ENCODE peak calls at places on chromosomes 1 and 21, in eight cellular contexts. P, A, N, U, D, X, H and I are unnamed samples.
A peak's percentile ranks its signal among the peaks of the same experiment; 100 is the strongest.

GRCh38 chr1:43622471-43622870 is 27.5 kb upstream of the KDM4A start:
- DNase-seq in P (no peak), H (no peak), X (peak; percentile 47), N (no peak), U (no peak), A (no peak), D (no peak), I (peak; percentile 59)

GRCh38 chr1:5504364-5504740 is 487.9 kb downstream of the NPHP4 start:
- DNase-seq in U (no peak), N (no peak), D (no peak), H (no peak), P (no peak), A (no peak), X (no peak), I (no peak)

GRCh38 chr1:28751315-28752056 is 14.7 kb downstream of the YTHDF2 start:
- DNase-seq in X (peak; percentile 83), A (no peak), D (peak; percentile 58), P (no peak), N (peak; percentile 73), H (peak; percentile 59), U (no peak), I (peak; percentile 21)

GRCh38 chr1:224722838-224723237 is 106.7 kb downstream of the CNIH3 start:
- DNase-seq in U (no peak), D (no peak), P (no peak), X (no peak), A (no peak), H (no peak), N (no peak), I (no peak)

GRCh38 chr21:43740497-43741156 is 21.7 kb downstream of the PDXK start:
- DNase-seq in P (no peak), X (peak; percentile 63), N (no peak), H (peak; percentile 35), D (no peak), U (peak; percentile 59), A (no peak), I (no peak)

GRCh38 chr21:19781881-19782652 is 1216.1 kb upstream of the NCAM2 start:
- DNase-seq in X (no peak), D (no peak), P (no peak), H (no peak), U (no peak), N (no peak), A (no peak), I (no peak)

GRCh38 chr1:25805863-25806225 is 5.9 kb downstream of the SELENON start:
- DNase-seq in H (peak; percentile 78), D (no peak), U (peak; percentile 46), P (no peak), N (peak; percentile 63), A (no peak), X (no peak), I (no peak)

GRCh38 chr1:248858096-248858890 is 592 bp downstream of the ZNF692 start:
- DNase-seq in P (no peak), N (peak; percentile 43), H (peak; percentile 71), D (no peak), X (peak; percentile 33), A (peak; percentile 39), U (no peak), I (peak; percentile 35)

GRCh38 chr1:150535511-150536281 is 13.5 kb upstream of the ADAMTSL4 start:
- DNase-seq in P (no peak), A (no peak), U (no peak), N (peak; percentile 59), D (peak; percentile 83), X (peak; percentile 88), H (no peak), I (no peak)

GRCh38 chr1:159872896-159873295 is 10.4 kb upstream of the VSIG8 start:
- DNase-seq in H (no peak), U (no peak), P (no peak), D (no peak), X (no peak), N (no peak), A (no peak), I (no peak)

GRCh38 chr1:26529655-26530539 is at the start of gene RPS6KA1:
- DNase-seq in H (peak; percentile 51), P (peak; percentile 43), D (no peak), U (peak; percentile 25), X (no peak), A (peak; percentile 59), N (no peak), I (no peak)

GRCh38 chr1:194952171-194952570 is 1656.1 kb downstream of the KCNT2 start:
- DNase-seq in N (no peak), A (no peak), P (no peak), H (no peak), U (no peak), D (no peak), X (no peak), I (no peak)

GRCh38 chr1:148353461-148354283 is 129.4 kb downstream of the PPIAL4G start:
- DNase-seq in P (no peak), U (no peak), A (no peak), N (peak; percentile 85), X (peak; percentile 79), H (peak; percentile 94), D (no peak), I (peak; percentile 82)

GRCh38 chr1:239237912-239238311 is 148.5 kb upstream of the CHRM3 start:
- DNase-seq in U (no peak), D (no peak), X (no peak), P (no peak), A (no peak), N (no peak), H (peak; percentile 29), I (no peak)

GRCh38 chr1:245797592-245798366 is 643.0 kb downstream of the KIF26B start:
- DNase-seq in U (no peak), P (no peak), A (no peak), D (no peak), H (peak; percentile 56), N (peak; percentile 74), X (peak; percentile 59), I (peak; percentile 15)

GRCh38 chr1:154481058-154481457 is 21.0 kb upstream of the TDRD10 start:
- DNase-seq in P (no peak), D (no peak), A (peak; percentile 51), X (no peak), N (no peak), U (no peak), H (peak; percentile 11), I (no peak)

GRCh38 chr1:172004671-172005070 is 163.4 kb downstream of the DNM3 start:
- DNase-seq in X (no peak), N (no peak), U (no peak), H (no peak), D (no peak), P (no peak), A (no peak), I (no peak)

GRCh38 chr1:217540321-217540720 is 90.6 kb downstream of the GPATCH2 start:
- DNase-seq in X (no peak), D (no peak), H (peak; percentile 64), P (no peak), A (no peak), N (no peak), U (no peak), I (no peak)

GRCh38 chr1:17338706-17339493 is 30.9 kb downstream of the PADI4 start:
- DNase-seq in A (no peak), D (no peak), X (no peak), H (peak; percentile 10), N (no peak), U (no peak), P (no peak), I (no peak)

GRCh38 chr1:1171551-1172340 is 1.9 kb upstream of the TTLL10 start:
- DNase-seq in U (no peak), H (no peak), D (no peak), X (no peak), A (no peak), N (no peak), P (no peak), I (no peak)